ENCODE peak calls at places on chromosomes 6 and 20, in eight cellular contexts. K is stomach, S is heart left ventricle, U is GM23248, T is IMR-90, Y is GM23338, F is right atrium auricular region, Q is epithelial cell of prostate. B is an unnamed sample.

GRCh38 chr6:2196079-2196679 is 49.2 kb downstream of the GMDS start:
- DNase-seq in K (no peak), S (no peak), U (peak), T (peak), Y (peak), F (no peak), Q (no peak), B (no peak)

GRCh38 chr6:25027221-25027916 is 91.6 kb upstream of the RIPOR2 start:
- DNase-seq in K (peak), S (no peak), U (no peak), T (no peak), Y (peak), F (no peak), Q (no peak), B (peak)

GRCh38 chr6:37283786-37284185 is 25.8 kb upstream of the TMEM217 start:
- DNase-seq in K (peak), S (peak), U (peak), T (no peak), Y (no peak), F (peak), Q (no peak), B (no peak)

GRCh38 chr6:43798688-43799444 is 28.9 kb downstream of the VEGFA start:
- DNase-seq in K (peak), S (peak), U (peak), T (peak), Y (no peak), F (peak), Q (peak), B (peak)

GRCh38 chr20:45470939-45471338 is 1.4 kb downstream of the WFDC2 start:
- DNase-seq in K (no peak), S (no peak), U (peak), T (no peak), Y (peak), F (no peak), Q (no peak), B (no peak)

GRCh38 chr20:15339264-15339663 is 1001.9 kb upstream of the FLRT3 start:
- DNase-seq in K (no peak), S (no peak), U (no peak), T (no peak), Y (no peak), F (no peak), Q (no peak), B (no peak)

GRCh38 chr6:79425589-79426311 is 111.5 kb downstream of the LCA5 start:
- DNase-seq in K (no peak), S (no peak), U (no peak), T (no peak), Y (no peak), F (no peak), Q (no peak), B (no peak)

GRCh38 chr6:169810066-169810989 is 58.9 kb downstream of the ERMARD start:
- DNase-seq in K (no peak), S (no peak), U (no peak), T (no peak), Y (peak), F (no peak), Q (no peak), B (no peak)

GRCh38 chr20:33568378-33569289 is 78.7 kb downstream of the CBFA2T2 start:
- DNase-seq in K (no peak), S (peak), U (peak), T (no peak), Y (peak), F (no peak), Q (no peak), B (peak)

GRCh38 chr6:131182991-131183425 is 47.7 kb downstream of the AKAP7 start:
- DNase-seq in K (no peak), S (no peak), U (peak), T (peak), Y (peak), F (no peak), Q (no peak), B (no peak)

GRCh38 chr20:13128173-13128572 is 92.9 kb upstream of the ISM1 start:
- DNase-seq in K (no peak), S (no peak), U (no peak), T (no peak), Y (no peak), F (no peak), Q (no peak), B (no peak)

GRCh38 chr6:100685747-100686146 is 195.4 kb downstream of the ASCC3 start:
- DNase-seq in K (no peak), S (no peak), U (no peak), T (peak), Y (no peak), F (no peak), Q (no peak), B (no peak)

GRCh38 chr6:14276667-14277404 is 159.3 kb downstream of the CD83 start:
- DNase-seq in K (no peak), S (no peak), U (no peak), T (peak), Y (no peak), F (no peak), Q (no peak), B (no peak)

GRCh38 chr6:6847591-6847990 is 259.1 kb downstream of the LY86 start:
- DNase-seq in K (no peak), S (no peak), U (no peak), T (no peak), Y (no peak), F (no peak), Q (no peak), B (no peak)

GRCh38 chr20:23013429-23013828 is 21.7 kb upstream of the SSTR4 start:
- DNase-seq in K (no peak), S (no peak), U (no peak), T (no peak), Y (no peak), F (no peak), Q (no peak), B (no peak)

GRCh38 chr6:143536461-143536865 is 24.9 kb upstream of the FUCA2 start:
- DNase-seq in K (peak), S (peak), U (peak), T (peak), Y (peak), F (no peak), Q (no peak), B (peak)

GRCh38 chr6:129755787-129756186 is 45.8 kb upstream of the ARHGAP18 start:
- DNase-seq in K (no peak), S (no peak), U (no peak), T (no peak), Y (no peak), F (no peak), Q (peak), B (no peak)

GRCh38 chr6:136549359-136550044 is 720 bp downstream of the MAP7 start:
- DNase-seq in K (peak), S (no peak), U (peak), T (no peak), Y (peak), F (no peak), Q (no peak), B (peak)

GRCh38 chr20:19786311-19786710 is 28.3 kb downstream of the RIN2 start:
- DNase-seq in K (no peak), S (peak), U (peak), T (peak), Y (peak), F (peak), Q (no peak), B (no peak)

GRCh38 chr6:157282279-157282678 is 41.0 kb downstream of the TMEM242 start:
- DNase-seq in K (no peak), S (no peak), U (no peak), T (no peak), Y (no peak), F (no peak), Q (no peak), B (no peak)

GRCh38 chr20:20843982-20844381 is 131.5 kb upstream of the RALGAPA2 start:
- DNase-seq in K (peak), S (no peak), U (no peak), T (no peak), Y (peak), F (no peak), Q (no peak), B (no peak)

GRCh38 chr20:48630342-48631075 is 197.3 kb downstream of the PREX1 start:
- DNase-seq in K (no peak), S (peak), U (no peak), T (no peak), Y (peak), F (no peak), Q (no peak), B (no peak)

GRCh38 chr6:158999154-158999668 is 791 bp downstream of the RSPH3 start:
- DNase-seq in K (no peak), S (no peak), U (no peak), T (peak), Y (no peak), F (no peak), Q (no peak), B (peak)

GRCh38 chr6:105522626-105523322 is 119.9 kb upstream of the PREP start:
- DNase-seq in K (no peak), S (no peak), U (peak), T (peak), Y (no peak), F (no peak), Q (no peak), B (no peak)

GRCh38 chr6:35611235-35611634 is 77.5 kb downstream of the FKBP5 start:
- DNase-seq in K (no peak), S (no peak), U (peak), T (peak), Y (peak), F (no peak), Q (no peak), B (no peak)

GRCh38 chr6:136701011-136701410 is 91.3 kb downstream of the MAP3K5 start:
- DNase-seq in K (no peak), S (no peak), U (no peak), T (no peak), Y (no peak), F (no peak), Q (no peak), B (no peak)

GRCh38 chr6:30508890-30509736 is 19.8 kb downstream of the HLA-E start:
- DNase-seq in K (no peak), S (no peak), U (peak), T (peak), Y (no peak), F (no peak), Q (no peak), B (no peak)

DNA sequence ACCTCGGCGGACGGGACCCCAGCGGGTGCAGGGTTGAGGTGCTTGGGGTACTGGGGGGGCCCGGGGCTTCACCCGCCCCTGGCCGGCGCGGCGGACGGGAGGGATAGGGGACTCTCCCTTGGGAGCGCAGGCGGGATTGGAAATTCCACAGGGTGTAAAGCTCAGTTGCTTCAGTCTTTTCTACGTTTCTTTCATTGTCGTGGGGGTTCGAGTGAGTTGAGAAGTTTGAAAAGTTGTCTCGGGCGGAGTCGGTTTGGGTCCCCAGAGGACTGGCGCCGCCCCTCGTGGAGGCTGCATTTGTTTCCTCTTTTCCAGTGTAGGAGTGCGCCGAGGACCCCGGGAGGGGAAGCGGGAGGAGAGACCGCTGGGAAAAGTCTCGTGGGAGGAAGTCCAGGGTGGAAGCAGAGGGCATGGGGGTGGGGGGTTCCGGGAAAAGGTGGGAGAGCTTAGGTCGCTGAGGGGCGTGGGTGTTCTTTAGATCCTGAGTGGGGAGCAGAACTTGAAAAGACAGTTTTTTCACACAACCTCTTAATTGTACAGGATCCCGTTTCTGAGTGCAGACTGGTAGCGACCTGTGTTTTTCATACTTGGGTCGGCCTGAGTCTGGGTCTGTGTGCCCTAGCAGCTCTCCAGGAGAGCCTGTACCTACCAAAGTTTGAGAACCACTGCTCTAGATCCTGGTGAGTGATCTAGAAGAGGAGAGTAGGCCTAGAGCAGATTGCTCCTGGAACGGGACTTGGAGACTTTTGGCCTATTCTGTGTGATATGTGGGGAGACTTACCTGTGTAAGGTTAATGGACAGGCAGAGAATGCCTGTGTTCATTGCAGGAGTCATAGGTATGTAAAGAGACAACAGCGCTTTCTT is 518 bp downstream of the FAM83B start:
- DNase-seq in K (no peak), S (no peak), U (no peak), T (no peak), Y (peak), F (no peak), Q (peak), B (no peak)
- H3K27ac ChIP-seq in K (peak), S (no peak), U (no peak), T (no peak), Y (no peak), F (peak), Q (peak), B (no peak)

DNA sequence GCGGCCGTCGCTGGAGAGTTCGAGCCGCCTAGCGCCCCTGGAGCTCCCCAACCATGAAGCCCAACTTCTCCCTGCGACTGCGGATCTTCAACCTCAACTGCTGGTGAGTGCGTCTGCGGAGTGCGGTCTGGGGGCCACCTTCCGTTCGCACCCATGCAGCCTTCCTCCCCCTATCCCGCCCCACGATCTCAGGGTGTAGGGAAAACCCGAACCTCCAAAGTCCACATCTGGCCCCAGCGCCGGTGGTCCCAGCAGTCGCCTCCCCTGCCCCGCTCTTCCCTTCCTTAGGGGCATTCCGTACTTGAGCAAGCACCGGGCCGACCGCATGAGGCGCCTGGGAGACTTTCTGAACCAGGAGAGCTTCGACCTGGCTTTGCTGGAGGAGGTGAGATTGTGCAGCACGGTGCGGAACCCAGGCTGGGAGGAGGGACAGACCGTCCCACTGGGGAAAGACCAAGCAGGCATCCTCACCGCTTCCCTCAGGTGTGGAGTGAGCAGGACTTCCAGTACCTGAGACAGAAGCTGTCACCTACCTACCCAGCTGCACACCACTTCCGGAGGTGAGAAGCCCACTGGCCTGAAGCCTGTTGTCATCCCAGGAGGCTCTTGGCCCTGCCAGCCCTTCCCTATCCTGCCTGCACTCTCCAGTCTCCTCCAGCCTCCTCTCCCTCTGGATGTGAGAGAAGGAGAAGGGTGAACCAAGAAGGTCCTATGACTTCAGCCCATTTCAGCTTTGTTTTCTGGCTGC is 719 bp downstream of the SMPD2 start:
- DNase-seq in K (peak), S (peak), U (peak), T (peak), Y (peak), F (no peak), Q (no peak), B (peak)
- H3K27ac ChIP-seq in K (peak), S (peak), U (peak), T (peak), Y (no peak), F (peak), Q (peak), B (peak)

GRCh38 chr20:63232235-63233060 is 3.3 kb upstream of the BIRC7 start:
- DNase-seq in K (no peak), S (no peak), U (peak), T (peak), Y (no peak), F (no peak), Q (no peak), B (no peak)
- H3K27ac ChIP-seq in K (no peak), S (no peak), U (peak), T (peak), Y (no peak), F (no peak), Q (no peak), B (no peak)

DNA sequence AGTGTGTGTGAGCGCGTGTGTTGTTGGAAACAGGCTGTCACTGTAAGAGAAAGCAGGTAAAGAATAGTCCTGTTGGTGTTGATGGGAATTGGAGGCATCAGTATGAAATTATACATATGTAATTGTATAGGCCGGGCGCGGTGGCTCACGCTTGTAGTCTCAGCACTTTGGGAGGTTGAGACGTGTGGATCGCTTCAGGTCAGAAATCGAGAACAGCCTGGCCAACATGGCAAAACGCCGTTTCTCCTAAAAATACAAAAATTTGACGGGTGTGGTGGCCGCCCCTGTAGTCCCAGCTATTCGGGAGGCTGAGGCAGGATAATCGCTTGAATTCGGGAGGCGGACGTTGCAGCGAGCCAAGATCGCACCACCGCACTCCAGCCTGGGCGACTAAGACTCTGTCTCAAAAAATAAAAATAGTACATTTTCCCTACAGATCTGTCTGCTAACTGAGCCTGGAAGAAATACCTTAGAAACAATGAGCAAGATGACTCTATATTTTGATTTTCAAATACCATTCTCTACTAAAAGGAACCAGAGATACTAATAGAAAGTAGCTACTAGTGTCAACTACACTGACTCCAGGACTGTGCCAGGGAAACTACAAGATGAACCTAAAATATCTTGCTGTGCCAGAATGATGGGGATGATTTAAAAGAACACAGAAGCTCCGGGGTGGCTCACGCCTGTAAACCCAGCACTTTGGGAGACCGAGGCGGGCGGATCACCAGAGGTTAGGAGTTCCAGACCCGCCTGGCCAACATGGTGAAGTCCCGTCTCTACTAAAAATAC is 110.8 kb downstream of the TRIM27 start:
- DNase-seq in K (no peak), S (no peak), U (no peak), T (no peak), Y (no peak), F (no peak), Q (no peak), B (no peak)
- H3K27ac ChIP-seq in K (no peak), S (no peak), U (no peak), T (no peak), Y (no peak), F (no peak), Q (no peak), B (no peak)

GRCh38 chr20:38260378-38261053 is at the start of gene KIAA1755:
- DNase-seq in K (no peak), S (peak), U (peak), T (no peak), Y (peak), F (no peak), Q (no peak), B (no peak)
- H3K27ac ChIP-seq in K (peak), S (peak), U (peak), T (peak), Y (no peak), F (peak), Q (no peak), B (peak)

DNA sequence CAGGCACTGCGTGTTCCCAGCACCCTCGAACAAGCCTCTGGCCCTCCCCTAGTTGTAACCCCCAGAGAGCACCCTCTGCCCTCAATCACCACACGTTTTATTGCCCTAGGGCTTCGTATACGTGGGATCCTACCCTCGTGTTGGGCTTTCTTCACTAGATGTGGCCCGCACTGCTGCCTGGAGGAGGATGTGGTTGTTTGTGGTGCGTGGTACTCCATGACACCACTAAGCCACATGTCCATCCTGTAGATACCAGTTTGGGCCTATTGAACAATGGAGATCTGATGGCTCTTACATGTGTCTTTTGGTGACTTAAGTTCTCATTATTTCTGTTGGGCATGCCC is 17.0 kb downstream of the SLC2A4RG start:
- DNase-seq in K (no peak), S (no peak), U (no peak), T (no peak), Y (no peak), F (no peak), Q (no peak), B (no peak)
- H3K27ac ChIP-seq in K (no peak), S (no peak), U (no peak), T (no peak), Y (no peak), F (no peak), Q (no peak), B (no peak)

DNA sequence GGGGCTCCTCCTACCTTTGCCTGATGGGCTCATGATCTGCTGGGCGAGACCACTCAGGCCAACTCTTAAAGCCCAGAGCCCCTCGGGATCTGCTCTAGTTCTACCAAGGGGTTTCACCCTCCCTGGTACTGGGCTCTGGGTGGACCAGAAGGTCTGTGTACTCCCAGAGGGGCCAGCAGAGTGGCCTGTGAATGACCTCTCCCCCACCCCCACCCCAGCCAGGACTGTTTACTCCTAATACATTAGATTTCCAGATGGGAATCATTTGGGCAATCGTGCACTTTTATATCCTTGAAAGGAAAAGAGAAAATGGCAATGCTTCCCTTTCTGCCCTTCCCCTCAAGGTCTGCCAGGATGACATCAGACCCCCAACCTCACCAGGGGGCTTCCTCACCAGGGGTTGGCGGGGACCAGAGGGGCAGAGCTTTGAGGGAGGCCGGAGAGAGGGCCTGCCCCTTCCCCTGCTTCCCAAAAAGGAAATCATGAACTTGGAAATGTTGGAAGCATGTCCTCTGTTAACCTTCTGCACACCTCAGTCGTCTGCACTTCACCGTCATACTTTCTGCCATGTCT is 37.1 kb upstream of the PMEPA1 start:
- DNase-seq in K (no peak), S (no peak), U (no peak), T (no peak), Y (no peak), F (no peak), Q (no peak), B (no peak)
- H3K27ac ChIP-seq in K (peak), S (peak), U (no peak), T (no peak), Y (no peak), F (no peak), Q (no peak), B (no peak)

GRCh38 chr6:89464295-89464694 is 31.3 kb downstream of the ANKRD6 start:
- DNase-seq in K (no peak), S (no peak), U (no peak), T (no peak), Y (no peak), F (no peak), Q (no peak), B (no peak)
- H3K27ac ChIP-seq in K (no peak), S (no peak), U (no peak), T (no peak), Y (no peak), F (no peak), Q (no peak), B (no peak)